ENCODE peak calls at places on chromosomes 16 and 17, in nine cellular contexts. M, W, V, A, Y, I, D, R and K are unnamed samples.

GRCh38 chr17:20008242-20009051 is 712 bp upstream of the SPECC1 start:
- DNase-seq in I (no peak), Y (peak; percentile 30), R (no peak), V (no peak), A (peak; percentile 54), D (no peak), W (peak; percentile 20), M (no peak), K (no peak)

GRCh38 chr17:4329838-4330237 is 36.6 kb downstream of the UBE2G1 start:
- DNase-seq in R (no peak), Y (no peak), A (peak; percentile 57), D (no peak), V (no peak), M (no peak), I (no peak), W (no peak), K (no peak)

GRCh38 chr17:14080847-14081251 is 11.5 kb downstream of the COX10 start:
- DNase-seq in I (no peak), R (no peak), A (peak; percentile 81), M (no peak), Y (no peak), V (no peak), D (no peak), W (no peak), K (no peak)

GRCh38 chr17:18182978-18183333 is 672 bp upstream of the ALKBH5 start:
- DNase-seq in Y (peak; percentile 81), V (peak; percentile 92), M (peak; percentile 59), D (peak; percentile 66), A (peak; percentile 94), W (peak; percentile 91), I (no peak), R (no peak), K (no peak)

GRCh38 chr17:74380086-74380958 is 13.0 kb downstream of the GPR142 start:
- DNase-seq in A (no peak), R (peak; percentile 69), W (no peak), Y (no peak), I (no peak), D (no peak), M (no peak), V (no peak), K (no peak)

GRCh38 chr17:28698253-28698941 is 13.3 kb downstream of the PROCA1 start:
- DNase-seq in R (no peak), V (no peak), Y (no peak), M (no peak), D (no peak), W (no peak), A (no peak), I (no peak), K (no peak)

GRCh38 chr17:31122746-31123145 is 28.0 kb downstream of the NF1 start:
- DNase-seq in V (no peak), Y (no peak), D (no peak), W (no peak), R (no peak), M (no peak), A (no peak), I (no peak), K (no peak)

GRCh38 chr16:68345351-68345810 is 34.6 kb downstream of the PRMT7 start:
- DNase-seq in R (no peak), A (no peak), D (no peak), Y (no peak), W (no peak), M (no peak), V (peak; percentile 3), I (no peak), K (no peak)

GRCh38 chr16:68432701-68433100 is 15.6 kb downstream of the SMPD3 start:
- DNase-seq in D (no peak), M (no peak), I (no peak), W (no peak), R (no peak), V (no peak), Y (no peak), A (no peak), K (no peak)

GRCh38 chr16:11625769-11626168 is 39.0 kb upstream of the LITAF start:
- DNase-seq in M (no peak), R (no peak), A (no peak), D (no peak), Y (no peak), V (no peak), W (no peak), I (no peak), K (no peak)